ENCODE peak calls at places on chromosomes 4 and X, in eight cellular contexts. One of them, this sample, is unnamed.

GRCh38 chrX:21975827-21976226 is 35.3 kb downstream of the SMS start:
- DNase-seq in activated CD8-positive, alpha-beta T cell treated with anti-CD3 and anti-CD28 coated beads for 36 hours: no peak
- DNase-seq in tibial artery: no peak
- DNase-seq in AG08396: peak
- DNase-seq in activated T-cell treated with anti-CD3 and anti-CD28 coated beads for 4 hours: no peak
- DNase-seq in heart left ventricle: no peak
- DNase-seq in head of caudate nucleus: no peak
- DNase-seq in stimulated activated CD4-positive, alpha-beta T cell treated with anti-CD3 and anti-CD28 coated beads, Interleukin-12 subunit alpha, Interleukin-12 subunit beta, amount 100 ng/mL, for 4 hours: no peak
- DNase-seq in this sample: no peak

GRCh38 chrX:105618393-105619101 is 203.8 kb upstream of the NRK start:
- DNase-seq in activated CD8-positive, alpha-beta T cell treated with anti-CD3 and anti-CD28 coated beads for 36 hours: no peak
- DNase-seq in tibial artery: no peak
- DNase-seq in AG08396: no peak
- DNase-seq in activated T-cell treated with anti-CD3 and anti-CD28 coated beads for 4 hours: no peak
- DNase-seq in heart left ventricle: no peak
- DNase-seq in head of caudate nucleus: no peak
- DNase-seq in stimulated activated CD4-positive, alpha-beta T cell treated with anti-CD3 and anti-CD28 coated beads, Interleukin-12 subunit alpha, Interleukin-12 subunit beta, amount 100 ng/mL, for 4 hours: no peak
- DNase-seq in this sample: no peak

GRCh38 chrX:147570483-147570882 is 341.2 kb upstream of the FMR1 start:
- DNase-seq in activated CD8-positive, alpha-beta T cell treated with anti-CD3 and anti-CD28 coated beads for 36 hours: no peak
- DNase-seq in tibial artery: no peak
- DNase-seq in AG08396: no peak
- DNase-seq in activated T-cell treated with anti-CD3 and anti-CD28 coated beads for 4 hours: no peak
- DNase-seq in heart left ventricle: no peak
- DNase-seq in head of caudate nucleus: no peak
- DNase-seq in stimulated activated CD4-positive, alpha-beta T cell treated with anti-CD3 and anti-CD28 coated beads, Interleukin-12 subunit alpha, Interleukin-12 subunit beta, amount 100 ng/mL, for 4 hours: no peak
- DNase-seq in this sample: no peak

GRCh38 chrX:77446029-77446585 is 1.1 kb upstream of the FGF16 start:
- DNase-seq in activated CD8-positive, alpha-beta T cell treated with anti-CD3 and anti-CD28 coated beads for 36 hours: peak
- DNase-seq in tibial artery: no peak
- DNase-seq in AG08396: no peak
- DNase-seq in activated T-cell treated with anti-CD3 and anti-CD28 coated beads for 4 hours: no peak
- DNase-seq in heart left ventricle: no peak
- DNase-seq in head of caudate nucleus: peak
- DNase-seq in stimulated activated CD4-positive, alpha-beta T cell treated with anti-CD3 and anti-CD28 coated beads, Interleukin-12 subunit alpha, Interleukin-12 subunit beta, amount 100 ng/mL, for 4 hours: peak
- DNase-seq in this sample: peak

GRCh38 chr4:76611164-76611563 is 176.1 kb downstream of the SHROOM3 start:
- DNase-seq in activated CD8-positive, alpha-beta T cell treated with anti-CD3 and anti-CD28 coated beads for 36 hours: no peak
- DNase-seq in tibial artery: no peak
- DNase-seq in AG08396: peak
- DNase-seq in activated T-cell treated with anti-CD3 and anti-CD28 coated beads for 4 hours: no peak
- DNase-seq in heart left ventricle: no peak
- DNase-seq in head of caudate nucleus: no peak
- DNase-seq in stimulated activated CD4-positive, alpha-beta T cell treated with anti-CD3 and anti-CD28 coated beads, Interleukin-12 subunit alpha, Interleukin-12 subunit beta, amount 100 ng/mL, for 4 hours: no peak
- DNase-seq in this sample: no peak

GRCh38 chr4:26071688-26072087 is 157.7 kb downstream of the SMIM20 start:
- DNase-seq in activated CD8-positive, alpha-beta T cell treated with anti-CD3 and anti-CD28 coated beads for 36 hours: no peak
- DNase-seq in tibial artery: no peak
- DNase-seq in AG08396: no peak
- DNase-seq in activated T-cell treated with anti-CD3 and anti-CD28 coated beads for 4 hours: no peak
- DNase-seq in heart left ventricle: no peak
- DNase-seq in head of caudate nucleus: no peak
- DNase-seq in stimulated activated CD4-positive, alpha-beta T cell treated with anti-CD3 and anti-CD28 coated beads, Interleukin-12 subunit alpha, Interleukin-12 subunit beta, amount 100 ng/mL, for 4 hours: no peak
- DNase-seq in this sample: no peak

GRCh38 chr4:186726150-186726439 is 2.4 kb upstream of the FAT1 start:
- DNase-seq in activated CD8-positive, alpha-beta T cell treated with anti-CD3 and anti-CD28 coated beads for 36 hours: no peak
- DNase-seq in tibial artery: no peak
- DNase-seq in AG08396: peak
- DNase-seq in activated T-cell treated with anti-CD3 and anti-CD28 coated beads for 4 hours: no peak
- DNase-seq in heart left ventricle: no peak
- DNase-seq in head of caudate nucleus: no peak
- DNase-seq in stimulated activated CD4-positive, alpha-beta T cell treated with anti-CD3 and anti-CD28 coated beads, Interleukin-12 subunit alpha, Interleukin-12 subunit beta, amount 100 ng/mL, for 4 hours: no peak
- DNase-seq in this sample: no peak

GRCh38 chr4:106893903-106894302 is 142.2 kb downstream of the DKK2 start:
- DNase-seq in activated CD8-positive, alpha-beta T cell treated with anti-CD3 and anti-CD28 coated beads for 36 hours: no peak
- DNase-seq in tibial artery: peak
- DNase-seq in AG08396: no peak
- DNase-seq in activated T-cell treated with anti-CD3 and anti-CD28 coated beads for 4 hours: no peak
- DNase-seq in heart left ventricle: no peak
- DNase-seq in head of caudate nucleus: no peak
- DNase-seq in stimulated activated CD4-positive, alpha-beta T cell treated with anti-CD3 and anti-CD28 coated beads, Interleukin-12 subunit alpha, Interleukin-12 subunit beta, amount 100 ng/mL, for 4 hours: no peak
- DNase-seq in this sample: no peak

GRCh38 chrX:10939384-10939783 is 171.7 kb upstream of the HCCS start:
- DNase-seq in activated CD8-positive, alpha-beta T cell treated with anti-CD3 and anti-CD28 coated beads for 36 hours: no peak
- DNase-seq in tibial artery: no peak
- DNase-seq in AG08396: no peak
- DNase-seq in activated T-cell treated with anti-CD3 and anti-CD28 coated beads for 4 hours: no peak
- DNase-seq in heart left ventricle: no peak
- DNase-seq in head of caudate nucleus: no peak
- DNase-seq in stimulated activated CD4-positive, alpha-beta T cell treated with anti-CD3 and anti-CD28 coated beads, Interleukin-12 subunit alpha, Interleukin-12 subunit beta, amount 100 ng/mL, for 4 hours: no peak
- DNase-seq in this sample: no peak

GRCh38 chrX:120125444-120125843 is 9.7 kb upstream of the RHOXF1 start:
- DNase-seq in activated CD8-positive, alpha-beta T cell treated with anti-CD3 and anti-CD28 coated beads for 36 hours: no peak
- DNase-seq in tibial artery: no peak
- DNase-seq in AG08396: peak
- DNase-seq in activated T-cell treated with anti-CD3 and anti-CD28 coated beads for 4 hours: no peak
- DNase-seq in heart left ventricle: no peak
- DNase-seq in head of caudate nucleus: no peak
- DNase-seq in stimulated activated CD4-positive, alpha-beta T cell treated with anti-CD3 and anti-CD28 coated beads, Interleukin-12 subunit alpha, Interleukin-12 subunit beta, amount 100 ng/mL, for 4 hours: no peak
- DNase-seq in this sample: no peak

GRCh38 chrX:80331285-80331684 is 89.0 kb upstream of the TENT5D start:
- DNase-seq in activated CD8-positive, alpha-beta T cell treated with anti-CD3 and anti-CD28 coated beads for 36 hours: no peak
- DNase-seq in tibial artery: no peak
- DNase-seq in AG08396: no peak
- DNase-seq in activated T-cell treated with anti-CD3 and anti-CD28 coated beads for 4 hours: no peak
- DNase-seq in heart left ventricle: no peak
- DNase-seq in head of caudate nucleus: no peak
- DNase-seq in stimulated activated CD4-positive, alpha-beta T cell treated with anti-CD3 and anti-CD28 coated beads, Interleukin-12 subunit alpha, Interleukin-12 subunit beta, amount 100 ng/mL, for 4 hours: no peak
- DNase-seq in this sample: no peak

GRCh38 chr4:1204286-1204827 is 32.0 kb upstream of the SPON2 start:
- DNase-seq in activated CD8-positive, alpha-beta T cell treated with anti-CD3 and anti-CD28 coated beads for 36 hours: peak
- DNase-seq in tibial artery: no peak
- DNase-seq in AG08396: no peak
- DNase-seq in activated T-cell treated with anti-CD3 and anti-CD28 coated beads for 4 hours: no peak
- DNase-seq in heart left ventricle: no peak
- DNase-seq in head of caudate nucleus: no peak
- DNase-seq in stimulated activated CD4-positive, alpha-beta T cell treated with anti-CD3 and anti-CD28 coated beads, Interleukin-12 subunit alpha, Interleukin-12 subunit beta, amount 100 ng/mL, for 4 hours: no peak
- DNase-seq in this sample: peak

GRCh38 chr4:72468904-72469502 is 100.0 kb downstream of the ADAMTS3 start:
- DNase-seq in activated CD8-positive, alpha-beta T cell treated with anti-CD3 and anti-CD28 coated beads for 36 hours: no peak
- DNase-seq in tibial artery: no peak
- DNase-seq in AG08396: no peak
- DNase-seq in activated T-cell treated with anti-CD3 and anti-CD28 coated beads for 4 hours: no peak
- DNase-seq in heart left ventricle: no peak
- DNase-seq in head of caudate nucleus: no peak
- DNase-seq in stimulated activated CD4-positive, alpha-beta T cell treated with anti-CD3 and anti-CD28 coated beads, Interleukin-12 subunit alpha, Interleukin-12 subunit beta, amount 100 ng/mL, for 4 hours: no peak
- DNase-seq in this sample: no peak

GRCh38 chr4:41887821-41888699 is 47.2 kb upstream of the TMEM33 start:
- DNase-seq in activated CD8-positive, alpha-beta T cell treated with anti-CD3 and anti-CD28 coated beads for 36 hours: peak
- DNase-seq in tibial artery: no peak
- DNase-seq in AG08396: no peak
- DNase-seq in activated T-cell treated with anti-CD3 and anti-CD28 coated beads for 4 hours: peak
- DNase-seq in heart left ventricle: no peak
- DNase-seq in head of caudate nucleus: no peak
- DNase-seq in stimulated activated CD4-positive, alpha-beta T cell treated with anti-CD3 and anti-CD28 coated beads, Interleukin-12 subunit alpha, Interleukin-12 subunit beta, amount 100 ng/mL, for 4 hours: no peak
- DNase-seq in this sample: peak

GRCh38 chr4:177016541-177017141 is 223.9 kb upstream of the VEGFC start:
- DNase-seq in activated CD8-positive, alpha-beta T cell treated with anti-CD3 and anti-CD28 coated beads for 36 hours: no peak
- DNase-seq in tibial artery: no peak
- DNase-seq in AG08396: peak
- DNase-seq in activated T-cell treated with anti-CD3 and anti-CD28 coated beads for 4 hours: no peak
- DNase-seq in heart left ventricle: no peak
- DNase-seq in head of caudate nucleus: no peak
- DNase-seq in stimulated activated CD4-positive, alpha-beta T cell treated with anti-CD3 and anti-CD28 coated beads, Interleukin-12 subunit alpha, Interleukin-12 subunit beta, amount 100 ng/mL, for 4 hours: no peak
- DNase-seq in this sample: no peak

GRCh38 chr4:16524911-16525574 is 298.8 kb upstream of the TAPT1 start:
- DNase-seq in activated CD8-positive, alpha-beta T cell treated with anti-CD3 and anti-CD28 coated beads for 36 hours: no peak
- DNase-seq in tibial artery: no peak
- DNase-seq in AG08396: peak
- DNase-seq in activated T-cell treated with anti-CD3 and anti-CD28 coated beads for 4 hours: no peak
- DNase-seq in heart left ventricle: peak
- DNase-seq in head of caudate nucleus: no peak
- DNase-seq in stimulated activated CD4-positive, alpha-beta T cell treated with anti-CD3 and anti-CD28 coated beads, Interleukin-12 subunit alpha, Interleukin-12 subunit beta, amount 100 ng/mL, for 4 hours: no peak
- DNase-seq in this sample: no peak

GRCh38 chr4:167100120-167100519 is 134.2 kb downstream of the SPOCK3 start:
- DNase-seq in activated CD8-positive, alpha-beta T cell treated with anti-CD3 and anti-CD28 coated beads for 36 hours: no peak
- DNase-seq in tibial artery: no peak
- DNase-seq in AG08396: no peak
- DNase-seq in activated T-cell treated with anti-CD3 and anti-CD28 coated beads for 4 hours: no peak
- DNase-seq in heart left ventricle: no peak
- DNase-seq in head of caudate nucleus: no peak
- DNase-seq in stimulated activated CD4-positive, alpha-beta T cell treated with anti-CD3 and anti-CD28 coated beads, Interleukin-12 subunit alpha, Interleukin-12 subunit beta, amount 100 ng/mL, for 4 hours: no peak
- DNase-seq in this sample: no peak

GRCh38 chrX:80808854-80809493 is 703 bp downstream of the BRWD3 start:
- DNase-seq in activated CD8-positive, alpha-beta T cell treated with anti-CD3 and anti-CD28 coated beads for 36 hours: peak
- DNase-seq in tibial artery: peak
- DNase-seq in AG08396: no peak
- DNase-seq in activated T-cell treated with anti-CD3 and anti-CD28 coated beads for 4 hours: no peak
- DNase-seq in heart left ventricle: peak
- DNase-seq in head of caudate nucleus: peak
- DNase-seq in stimulated activated CD4-positive, alpha-beta T cell treated with anti-CD3 and anti-CD28 coated beads, Interleukin-12 subunit alpha, Interleukin-12 subunit beta, amount 100 ng/mL, for 4 hours: peak
- DNase-seq in this sample: peak

GRCh38 chr4:20847124-20847747 is 147.0 kb downstream of the PACRGL start:
- DNase-seq in activated CD8-positive, alpha-beta T cell treated with anti-CD3 and anti-CD28 coated beads for 36 hours: no peak
- DNase-seq in tibial artery: no peak
- DNase-seq in AG08396: no peak
- DNase-seq in activated T-cell treated with anti-CD3 and anti-CD28 coated beads for 4 hours: no peak
- DNase-seq in heart left ventricle: no peak
- DNase-seq in head of caudate nucleus: no peak
- DNase-seq in stimulated activated CD4-positive, alpha-beta T cell treated with anti-CD3 and anti-CD28 coated beads, Interleukin-12 subunit alpha, Interleukin-12 subunit beta, amount 100 ng/mL, for 4 hours: no peak
- DNase-seq in this sample: no peak

GRCh38 chrX:74656079-74656745 is 41.8 kb upstream of the RLIM start:
- DNase-seq in activated CD8-positive, alpha-beta T cell treated with anti-CD3 and anti-CD28 coated beads for 36 hours: no peak
- DNase-seq in tibial artery: no peak
- DNase-seq in AG08396: no peak
- DNase-seq in activated T-cell treated with anti-CD3 and anti-CD28 coated beads for 4 hours: no peak
- DNase-seq in heart left ventricle: no peak
- DNase-seq in head of caudate nucleus: no peak
- DNase-seq in stimulated activated CD4-positive, alpha-beta T cell treated with anti-CD3 and anti-CD28 coated beads, Interleukin-12 subunit alpha, Interleukin-12 subunit beta, amount 100 ng/mL, for 4 hours: no peak
- DNase-seq in this sample: no peak

GRCh38 chr4:89119836-89120235 is 8.5 kb downstream of the TIGD2 start:
- DNase-seq in activated CD8-positive, alpha-beta T cell treated with anti-CD3 and anti-CD28 coated beads for 36 hours: no peak
- DNase-seq in tibial artery: no peak
- DNase-seq in AG08396: no peak
- DNase-seq in activated T-cell treated with anti-CD3 and anti-CD28 coated beads for 4 hours: no peak
- DNase-seq in heart left ventricle: no peak
- DNase-seq in head of caudate nucleus: no peak
- DNase-seq in stimulated activated CD4-positive, alpha-beta T cell treated with anti-CD3 and anti-CD28 coated beads, Interleukin-12 subunit alpha, Interleukin-12 subunit beta, amount 100 ng/mL, for 4 hours: no peak
- DNase-seq in this sample: no peak

GRCh38 chrX:17605676-17606075 is 131.6 kb upstream of the SCML1 start:
- DNase-seq in activated CD8-positive, alpha-beta T cell treated with anti-CD3 and anti-CD28 coated beads for 36 hours: no peak
- DNase-seq in tibial artery: no peak
- DNase-seq in AG08396: peak
- DNase-seq in activated T-cell treated with anti-CD3 and anti-CD28 coated beads for 4 hours: no peak
- DNase-seq in heart left ventricle: no peak
- DNase-seq in head of caudate nucleus: no peak
- DNase-seq in stimulated activated CD4-positive, alpha-beta T cell treated with anti-CD3 and anti-CD28 coated beads, Interleukin-12 subunit alpha, Interleukin-12 subunit beta, amount 100 ng/mL, for 4 hours: no peak
- DNase-seq in this sample: no peak

GRCh38 chr4:6969826-6970800 is 60.5 kb downstream of the TBC1D14 start:
- DNase-seq in activated CD8-positive, alpha-beta T cell treated with anti-CD3 and anti-CD28 coated beads for 36 hours: no peak
- DNase-seq in tibial artery: no peak
- DNase-seq in AG08396: no peak
- DNase-seq in activated T-cell treated with anti-CD3 and anti-CD28 coated beads for 4 hours: no peak
- DNase-seq in heart left ventricle: no peak
- DNase-seq in head of caudate nucleus: no peak
- DNase-seq in stimulated activated CD4-positive, alpha-beta T cell treated with anti-CD3 and anti-CD28 coated beads, Interleukin-12 subunit alpha, Interleukin-12 subunit beta, amount 100 ng/mL, for 4 hours: no peak
- DNase-seq in this sample: no peak

GRCh38 chrX:137354851-137355250 is 211.1 kb upstream of the ZIC3 start:
- DNase-seq in activated CD8-positive, alpha-beta T cell treated with anti-CD3 and anti-CD28 coated beads for 36 hours: no peak
- DNase-seq in tibial artery: no peak
- DNase-seq in AG08396: no peak
- DNase-seq in activated T-cell treated with anti-CD3 and anti-CD28 coated beads for 4 hours: no peak
- DNase-seq in heart left ventricle: no peak
- DNase-seq in head of caudate nucleus: no peak
- DNase-seq in stimulated activated CD4-positive, alpha-beta T cell treated with anti-CD3 and anti-CD28 coated beads, Interleukin-12 subunit alpha, Interleukin-12 subunit beta, amount 100 ng/mL, for 4 hours: no peak
- DNase-seq in this sample: no peak

GRCh38 chr4:791866-792630 is 33.9 kb downstream of the CPLX1 start:
- DNase-seq in activated CD8-positive, alpha-beta T cell treated with anti-CD3 and anti-CD28 coated beads for 36 hours: peak
- DNase-seq in tibial artery: no peak
- DNase-seq in AG08396: no peak
- DNase-seq in activated T-cell treated with anti-CD3 and anti-CD28 coated beads for 4 hours: no peak
- DNase-seq in heart left ventricle: no peak
- DNase-seq in head of caudate nucleus: no peak
- DNase-seq in stimulated activated CD4-positive, alpha-beta T cell treated with anti-CD3 and anti-CD28 coated beads, Interleukin-12 subunit alpha, Interleukin-12 subunit beta, amount 100 ng/mL, for 4 hours: peak
- DNase-seq in this sample: peak

GRCh38 chrX:48548871-48549270 is 9.4 kb downstream of the TBC1D25 start:
- DNase-seq in activated CD8-positive, alpha-beta T cell treated with anti-CD3 and anti-CD28 coated beads for 36 hours: no peak
- DNase-seq in tibial artery: no peak
- DNase-seq in AG08396: no peak
- DNase-seq in activated T-cell treated with anti-CD3 and anti-CD28 coated beads for 4 hours: no peak
- DNase-seq in heart left ventricle: no peak
- DNase-seq in head of caudate nucleus: no peak
- DNase-seq in stimulated activated CD4-positive, alpha-beta T cell treated with anti-CD3 and anti-CD28 coated beads, Interleukin-12 subunit alpha, Interleukin-12 subunit beta, amount 100 ng/mL, for 4 hours: no peak
- DNase-seq in this sample: no peak

GRCh38 chr4:138367942-138368341 is 125.8 kb upstream of the SLC7A11 start:
- DNase-seq in activated CD8-positive, alpha-beta T cell treated with anti-CD3 and anti-CD28 coated beads for 36 hours: no peak
- DNase-seq in tibial artery: no peak
- DNase-seq in AG08396: no peak
- DNase-seq in activated T-cell treated with anti-CD3 and anti-CD28 coated beads for 4 hours: no peak
- DNase-seq in heart left ventricle: no peak
- DNase-seq in head of caudate nucleus: no peak
- DNase-seq in stimulated activated CD4-positive, alpha-beta T cell treated with anti-CD3 and anti-CD28 coated beads, Interleukin-12 subunit alpha, Interleukin-12 subunit beta, amount 100 ng/mL, for 4 hours: no peak
- DNase-seq in this sample: no peak

GRCh38 chrX:97315939-97316338 is 432.2 kb downstream of the RPA4 start:
- DNase-seq in activated CD8-positive, alpha-beta T cell treated with anti-CD3 and anti-CD28 coated beads for 36 hours: no peak
- DNase-seq in tibial artery: no peak
- DNase-seq in AG08396: no peak
- DNase-seq in activated T-cell treated with anti-CD3 and anti-CD28 coated beads for 4 hours: no peak
- DNase-seq in heart left ventricle: no peak
- DNase-seq in head of caudate nucleus: no peak
- DNase-seq in stimulated activated CD4-positive, alpha-beta T cell treated with anti-CD3 and anti-CD28 coated beads, Interleukin-12 subunit alpha, Interleukin-12 subunit beta, amount 100 ng/mL, for 4 hours: no peak
- DNase-seq in this sample: no peak

GRCh38 chr4:155403886-155404285 is 27.1 kb upstream of the MAP9 start:
- DNase-seq in activated CD8-positive, alpha-beta T cell treated with anti-CD3 and anti-CD28 coated beads for 36 hours: no peak
- DNase-seq in tibial artery: no peak
- DNase-seq in AG08396: peak
- DNase-seq in activated T-cell treated with anti-CD3 and anti-CD28 coated beads for 4 hours: no peak
- DNase-seq in heart left ventricle: no peak
- DNase-seq in head of caudate nucleus: no peak
- DNase-seq in stimulated activated CD4-positive, alpha-beta T cell treated with anti-CD3 and anti-CD28 coated beads, Interleukin-12 subunit alpha, Interleukin-12 subunit beta, amount 100 ng/mL, for 4 hours: no peak
- DNase-seq in this sample: no peak

GRCh38 chrX:153598541-153599191 is at the start of gene CCNQ:
- DNase-seq in activated CD8-positive, alpha-beta T cell treated with anti-CD3 and anti-CD28 coated beads for 36 hours: peak
- DNase-seq in tibial artery: no peak
- DNase-seq in AG08396: peak
- DNase-seq in activated T-cell treated with anti-CD3 and anti-CD28 coated beads for 4 hours: no peak
- DNase-seq in heart left ventricle: no peak
- DNase-seq in head of caudate nucleus: no peak
- DNase-seq in stimulated activated CD4-positive, alpha-beta T cell treated with anti-CD3 and anti-CD28 coated beads, Interleukin-12 subunit alpha, Interleukin-12 subunit beta, amount 100 ng/mL, for 4 hours: peak
- DNase-seq in this sample: peak

GRCh38 chrX:16239211-16239610 is 71.9 kb downstream of the MAGEB17 start:
- DNase-seq in activated CD8-positive, alpha-beta T cell treated with anti-CD3 and anti-CD28 coated beads for 36 hours: peak
- DNase-seq in tibial artery: no peak
- DNase-seq in AG08396: peak
- DNase-seq in activated T-cell treated with anti-CD3 and anti-CD28 coated beads for 4 hours: no peak
- DNase-seq in heart left ventricle: no peak
- DNase-seq in head of caudate nucleus: no peak
- DNase-seq in stimulated activated CD4-positive, alpha-beta T cell treated with anti-CD3 and anti-CD28 coated beads, Interleukin-12 subunit alpha, Interleukin-12 subunit beta, amount 100 ng/mL, for 4 hours: no peak
- DNase-seq in this sample: no peak

This sample was measured in activated naive CD4-positive, alpha-beta T cell treated with anti-CD3 and anti-CD28 coated beads for 36 hours.